ENCODE peak calls at places on chromosomes 12 and 14, in eight cellular contexts. E is adrenal gland, N is right lobe of liver, R is K562, K is prostate gland, X is lower leg skin, I is heart left ventricle, Y is uterus. L is an unnamed sample.

GRCh38 chr14:101973356-101973755 is 9.0 kb downstream of the DYNC1H1 start:
- DNase-seq in N (no peak), R (no peak), I (no peak), E (no peak), Y (no peak), K (no peak), X (no peak), L (no peak)

GRCh38 chr12:52059582-52060497 is 8.6 kb downstream of the NR4A1 start:
- DNase-seq in X (no peak), R (no peak), Y (peak), K (no peak), N (no peak), E (peak), I (peak), L (no peak)

GRCh38 chr14:51095854-51096823 is 1.2 kb upstream of the TRIM9 start:
- DNase-seq in Y (peak), R (no peak), K (no peak), X (peak), E (peak), N (no peak), I (no peak), L (no peak)

GRCh38 chr12:100114574-100114973 is 28.1 kb downstream of the BLTP3B start:
- DNase-seq in Y (no peak), E (no peak), K (no peak), X (no peak), N (no peak), I (no peak), R (no peak), L (no peak)

GRCh38 chr12:12481636-12482035 is 81.0 kb downstream of the DUSP16 start:
- DNase-seq in R (no peak), N (no peak), I (no peak), E (no peak), Y (no peak), X (no peak), K (no peak), L (no peak)

GRCh38 chr12:12546314-12546772 is 16.3 kb downstream of the DUSP16 start:
- DNase-seq in I (no peak), R (no peak), E (no peak), X (no peak), Y (no peak), N (no peak), K (no peak), L (no peak)

GRCh38 chr12:100716658-100716948 is 78.0 kb upstream of the ANO4 start:
- DNase-seq in K (no peak), E (no peak), Y (no peak), N (no peak), I (no peak), X (no peak), R (no peak), L (no peak)

GRCh38 chr12:53094394-53094787 is 3.1 kb upstream of the IGFBP6 start:
- DNase-seq in K (no peak), E (no peak), Y (no peak), X (no peak), I (no peak), R (no peak), N (no peak), L (no peak)

GRCh38 chr12:19031032-19031431 is 98.5 kb upstream of the PLEKHA5 start:
- DNase-seq in N (no peak), K (no peak), I (no peak), R (no peak), E (no peak), Y (no peak), X (no peak), L (no peak)

GRCh38 chr12:6536894-6537579 is 2.7 kb downstream of the GAPDH start:
- DNase-seq in Y (no peak), X (no peak), E (no peak), I (no peak), R (no peak), N (no peak), K (no peak), L (no peak)

GRCh38 chr12:6534158-6534913 is at the start of gene GAPDH:
- DNase-seq in Y (peak), K (peak), N (peak), E (peak), I (peak), R (peak), X (peak), L (peak)

GRCh38 chr12:6534914-6535696 is 788 bp downstream of the GAPDH start:
- DNase-seq in N (peak), E (peak), I (peak), Y (peak), R (peak), K (peak), X (peak), L (peak)

GRCh38 chr12:6535697-6535946 is 1.3 kb downstream of the GAPDH start:
- DNase-seq in N (no peak), X (no peak), I (no peak), Y (no peak), R (no peak), E (no peak), K (no peak), L (no peak)

DNA sequence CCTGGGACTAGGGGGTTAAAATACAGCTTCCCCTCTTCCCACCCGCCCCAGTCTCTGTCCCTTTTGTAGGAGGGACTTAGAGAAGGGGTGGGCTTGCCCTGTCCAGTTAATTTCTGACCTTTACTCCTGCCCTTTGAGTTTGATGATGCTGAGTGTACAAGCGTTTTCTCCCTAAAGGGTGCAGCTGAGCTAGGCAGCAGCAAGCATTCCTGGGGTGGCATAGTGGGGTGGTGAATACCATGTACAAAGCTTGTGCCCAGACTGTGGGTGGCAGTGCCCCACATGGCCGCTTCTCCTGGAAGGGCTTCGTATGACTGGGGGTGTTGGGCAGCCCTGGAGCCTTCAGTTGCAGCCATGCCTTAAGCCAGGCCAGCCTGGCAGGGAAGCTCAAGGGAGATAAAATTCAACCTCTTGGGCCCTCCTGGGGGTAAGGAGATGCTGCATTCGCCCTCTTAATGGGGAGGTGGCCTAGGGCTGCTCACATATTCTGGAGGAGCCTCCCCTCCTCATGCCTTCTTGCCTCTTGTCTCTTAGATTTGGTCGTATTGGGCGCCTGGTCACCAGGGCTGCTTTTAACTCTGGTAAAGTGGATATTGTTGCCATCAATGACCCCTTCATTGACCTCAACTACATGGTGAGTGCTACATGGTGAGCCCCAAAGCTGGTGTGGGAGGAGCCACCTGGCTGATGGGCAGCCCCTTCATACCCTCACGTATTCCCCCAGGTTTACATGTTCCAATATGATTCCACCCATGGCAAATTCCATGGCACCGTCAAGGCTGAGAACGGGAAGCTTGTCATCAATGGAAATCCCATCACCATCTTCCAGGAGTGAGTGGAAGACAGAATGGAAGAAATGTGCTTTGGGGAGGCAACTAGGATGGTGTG is 1.9 kb downstream of the GAPDH start:
- DNase-seq in X (no peak), I (no peak), N (no peak), Y (no peak), E (no peak), R (no peak), K (no peak), L (no peak)
- TF ChIP-seq POLR2A in X (no peak), I (no peak), N (no peak), Y (no peak), E (no peak), R (peak), K (no peak), L (peak)

GRCh38 chr12:123960029-123960428 is 12.6 kb downstream of the CCDC92 start:
- DNase-seq in N (no peak), E (no peak), K (no peak), I (no peak), Y (no peak), X (no peak), R (no peak), L (peak)
- TF ChIP-seq POLR2A in N (no peak), E (no peak), K (no peak), I (no peak), Y (no peak), X (no peak), R (no peak), L (no peak)

GRCh38 chr14:24095196-24096068 is 1.3 kb downstream of the PCK2 start:
- DNase-seq in I (peak), Y (peak), R (peak), X (peak), N (peak), K (no peak), E (no peak), L (peak)
- TF ChIP-seq POLR2A in I (no peak), Y (no peak), R (peak), X (no peak), N (peak), K (no peak), E (no peak), L (peak)

GRCh38 chr14:67602995-67603545 is 3.0 kb upstream of the PIGH start:
- DNase-seq in N (no peak), K (no peak), X (no peak), E (no peak), Y (no peak), R (no peak), I (no peak), L (no peak)

GRCh38 chr14:67602071-67602470 is 2.0 kb upstream of the PIGH start:
- DNase-seq in Y (no peak), R (no peak), I (no peak), K (no peak), X (no peak), N (no peak), E (no peak), L (no peak)

GRCh38 chr14:67599698-67600561 is at the start of gene PIGH:
- DNase-seq in K (peak), I (peak), E (peak), Y (peak), X (peak), N (peak), R (peak), L (peak)
- TF ChIP-seq POLR2A in K (peak), I (peak), E (peak), Y (peak), X (no peak), N (peak), R (peak), L (peak)

DNA sequence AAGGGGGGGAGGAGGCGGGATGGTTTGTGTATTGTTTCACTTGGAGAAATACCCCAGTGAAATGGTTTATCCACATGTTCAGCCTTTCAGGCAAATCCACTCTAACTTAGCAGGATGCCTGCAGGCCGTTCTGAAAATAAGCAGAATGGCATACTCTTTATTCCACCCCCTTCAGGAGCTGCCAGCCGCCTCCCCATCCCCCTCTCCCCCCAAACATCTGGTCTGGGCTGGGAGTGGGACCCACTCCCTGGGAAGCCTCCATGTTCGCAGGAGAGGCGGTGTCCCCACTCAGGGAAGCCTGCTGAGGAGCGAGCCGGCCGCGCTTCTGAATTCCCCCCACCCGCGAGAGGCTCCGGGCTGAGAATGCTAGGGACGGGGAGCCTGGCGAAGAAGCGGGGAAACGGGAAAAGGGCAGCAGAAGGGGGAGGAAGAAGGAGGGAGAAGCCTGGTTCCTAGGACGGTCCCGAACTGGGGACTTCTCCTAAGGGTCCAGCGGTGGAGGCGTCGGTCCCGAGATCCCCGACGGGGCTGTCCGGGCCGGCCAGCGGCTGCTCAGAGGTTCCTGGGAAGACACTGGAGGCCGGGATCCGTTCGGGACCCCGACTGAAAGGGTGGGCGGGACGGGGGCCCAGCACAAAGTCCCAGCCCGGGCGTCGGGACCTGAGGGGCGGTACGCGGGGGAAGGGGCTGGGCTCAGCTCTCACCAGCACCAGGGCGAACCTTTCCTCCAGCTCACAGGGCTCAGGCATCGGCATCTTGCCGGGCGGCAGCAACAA is 666 bp downstream of the FMNL3 start:
- DNase-seq in K (no peak), R (peak), N (peak), E (peak), X (peak), Y (peak), I (peak), L (peak)
- TF ChIP-seq POLR2A in K (no peak), R (no peak), N (no peak), E (no peak), X (no peak), Y (no peak), I (no peak), L (no peak)

DNA sequence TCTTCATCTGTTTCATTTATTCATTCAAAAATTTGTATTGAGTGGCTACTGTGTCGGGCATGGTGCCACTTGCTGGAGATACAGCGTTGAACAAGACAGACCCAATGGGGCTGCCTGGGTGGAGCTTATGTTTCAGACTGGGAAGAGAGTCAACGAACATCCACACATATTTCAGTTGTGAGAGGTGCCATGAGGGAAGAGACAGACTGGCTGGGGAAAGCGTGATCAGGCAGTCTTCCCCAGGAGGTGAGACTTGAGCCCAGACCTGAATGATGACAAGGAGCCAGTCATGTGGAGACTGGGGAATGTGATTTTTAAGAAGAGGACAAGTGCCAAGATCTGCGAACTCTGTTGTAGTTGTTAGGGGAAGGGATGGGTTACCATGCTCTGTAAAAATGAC is 12.2 kb downstream of the BICD1 start:
- DNase-seq in K (no peak), E (no peak), I (no peak), N (no peak), X (no peak), R (no peak), Y (no peak), L (no peak)
- TF ChIP-seq POLR2A in K (no peak), E (no peak), I (no peak), N (no peak), X (no peak), R (no peak), Y (no peak), L (no peak)

GRCh38 chr12:56630180-56630632 is at the start of gene BAZ2A:
- DNase-seq in Y (peak), K (peak), E (peak), N (peak), R (peak), I (peak), X (peak), L (peak)
- TF ChIP-seq POLR2A in Y (peak), K (peak), E (no peak), N (no peak), R (no peak), I (no peak), X (no peak), L (no peak)

GRCh38 chr14:23153891-23154796 is 29.3 kb downstream of the SLC7A8 start:
- DNase-seq in E (peak), N (peak), I (peak), X (peak), Y (peak), R (peak), K (peak), L (peak)
- TF ChIP-seq POLR2A in E (peak), N (peak), I (peak), X (no peak), Y (no peak), R (peak), K (peak), L (no peak)

DNA sequence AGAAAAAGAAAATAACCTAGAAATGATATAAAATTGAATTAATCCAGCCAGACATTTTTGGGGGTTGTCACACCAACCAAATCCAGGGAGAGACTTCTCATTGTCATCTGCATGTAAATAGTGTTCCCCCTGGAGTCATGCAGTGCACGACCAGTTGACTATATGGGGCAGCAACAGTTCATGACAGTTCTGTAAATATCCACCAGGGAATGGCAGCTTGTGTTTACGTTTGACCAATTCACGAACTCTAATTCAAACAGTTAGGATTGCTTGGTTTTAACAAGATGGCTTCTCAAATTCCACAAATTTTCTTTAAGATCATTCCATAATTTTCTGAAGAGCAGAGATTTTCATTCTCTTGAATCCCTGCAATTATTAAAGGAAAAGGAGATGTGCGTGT is 43.4 kb upstream of the DUSP6 start:
- DNase-seq in K (no peak), E (no peak), R (no peak), I (no peak), Y (no peak), X (no peak), N (no peak), L (peak)
- TF ChIP-seq POLR2A in K (no peak), E (no peak), R (no peak), I (no peak), Y (no peak), X (no peak), N (no peak), L (no peak)

L was measured in erythroblast.